ENCODE peak calls at places on chromosomes 7 and 10, in six cellular contexts. B is CD4-positive, alpha-beta T cell; U is pons; Z is cardiac muscle cell; E is GM23248; W is nucleus accumbens. V is an unnamed sample.

GRCh38 chr10:87093461-87094372 is 926 bp downstream of the GLUD1 start:
- DNase-seq in E (peak), B (peak), W (peak), Z (peak), U (peak), V (peak)

GRCh38 chr7:149473251-149473650 is 12.4 kb upstream of the ZNF777 start:
- DNase-seq in W (no peak), E (no peak), B (no peak), U (no peak), Z (no peak), V (no peak)

GRCh38 chr10:131776496-131776895 is 124.3 kb upstream of the PPP2R2D start:
- DNase-seq in E (no peak), Z (no peak), U (no peak), B (no peak), W (no peak), V (no peak)

GRCh38 chr10:122149607-122150505 is 121.2 kb upstream of the BTBD16 start:
- DNase-seq in Z (no peak), B (no peak), U (no peak), E (peak), W (no peak), V (no peak)

GRCh38 chr10:33274096-33274785 is 60.2 kb downstream of the NRP1 start:
- DNase-seq in E (no peak), W (no peak), Z (no peak), U (no peak), B (no peak), V (no peak)

GRCh38 chr7:55484241-55484640 is 88.1 kb downstream of the VOPP1 start:
- DNase-seq in B (no peak), E (no peak), Z (no peak), U (no peak), W (no peak), V (no peak)

GRCh38 chr7:157991351-157991750 is 596.3 kb downstream of the PTPRN2 start:
- DNase-seq in W (no peak), Z (no peak), E (no peak), U (no peak), B (no peak), V (no peak)

GRCh38 chr7:50739744-50740455 is 42.8 kb downstream of the GRB10 start:
- DNase-seq in B (peak), W (no peak), E (peak), U (peak), Z (peak), V (peak)

GRCh38 chr10:43238462-43238861 is 28.4 kb downstream of the RASGEF1A start:
- DNase-seq in U (no peak), B (no peak), Z (no peak), W (no peak), E (no peak), V (no peak)

GRCh38 chr7:102834999-102835398 is 77.8 kb upstream of the LRRC17 start:
- DNase-seq in U (no peak), W (no peak), Z (peak), E (peak), B (no peak), V (no peak)

GRCh38 chr7:55065511-55066229 is 46.9 kb downstream of the EGFR start:
- DNase-seq in E (peak), Z (peak), W (no peak), U (no peak), B (no peak), V (no peak)

GRCh38 chr7:2726316-2727018 is 38.5 kb downstream of the AMZ1 start:
- DNase-seq in B (no peak), W (no peak), E (no peak), U (no peak), Z (no peak), V (no peak)

GRCh38 chr10:105189464-105189800 is 548.3 kb downstream of the SORCS3 start:
- DNase-seq in E (peak), W (no peak), Z (no peak), B (no peak), U (no peak), V (no peak)

GRCh38 chr10:44939691-44940401 is 19.8 kb upstream of the RASSF4 start:
- DNase-seq in Z (peak), E (no peak), B (no peak), U (no peak), W (no peak), V (no peak)

GRCh38 chr10:77530011-77530410 is 107.6 kb downstream of the KCNMA1 start:
- DNase-seq in W (no peak), B (no peak), E (no peak), U (peak), Z (no peak), V (no peak)

GRCh38 chr7:149292101-149292823 is 30.3 kb downstream of the ZNF783 start:
- DNase-seq in W (no peak), U (no peak), Z (peak), E (no peak), B (no peak), V (no peak)

GRCh38 chr10:5493698-5494097 is 5.7 kb downstream of the CALML5 start:
- DNase-seq in B (no peak), U (no peak), W (no peak), E (no peak), Z (no peak), V (no peak)

GRCh38 chr10:49183596-49184542 is 4.3 kb downstream of the TMEM273 start:
- DNase-seq in Z (no peak), W (no peak), E (no peak), B (no peak), U (peak), V (no peak)

GRCh38 chr10:116722736-116723427 is 19.5 kb downstream of the HSPA12A start:
- DNase-seq in Z (no peak), E (no peak), B (no peak), W (no peak), U (no peak), V (no peak)

GRCh38 chr10:118626953-118627352 is 31.5 kb upstream of the PRLHR start:
- DNase-seq in W (no peak), B (no peak), U (no peak), Z (no peak), E (no peak), V (no peak)

GRCh38 chr10:131437556-131438465 is 126.3 kb upstream of the TCERG1L start:
- DNase-seq in Z (no peak), B (no peak), U (peak), W (peak), E (no peak), V (peak)

GRCh38 chr7:45700556-45700955 is 126.4 kb downstream of the ADCY1 start:
- DNase-seq in U (no peak), E (no peak), B (no peak), W (no peak), Z (no peak), V (no peak)

GRCh38 chr10:7291487-7292113 is 119.2 kb downstream of the SFMBT2 start:
- DNase-seq in Z (no peak), U (no peak), B (no peak), W (no peak), E (no peak), V (no peak)

GRCh38 chr10:129765664-129766550 is 198.2 kb downstream of the EBF3 start:
- DNase-seq in Z (no peak), E (no peak), U (no peak), B (no peak), W (no peak), V (no peak)

GRCh38 chr10:14606633-14607032 is 168.1 kb downstream of the FAM107B start:
- DNase-seq in Z (no peak), E (no peak), W (no peak), U (no peak), B (no peak), V (no peak)

GRCh38 chr7:47045592-47045991 is 536.3 kb downstream of the TNS3 start:
- DNase-seq in U (no peak), B (no peak), Z (peak), W (no peak), E (peak), V (no peak)

GRCh38 chr10:79298403-79299244 is 48.6 kb upstream of the PPIF start:
- DNase-seq in W (no peak), E (peak), B (no peak), U (no peak), Z (peak), V (no peak)